ENCODE peak calls at places on chromosomes 2 and 18, in four cellular contexts. B is NCI-H446 treated with DMSO at 0.1 percent for 48 hours; O is 8988T; I is stimulated activated CD8-positive, alpha-beta memory T cell treated with anti-CD3 and anti-CD28 coated beads, Interleukin-2, amount 100 ng/mL, for 48 hours. C is an unnamed sample.
A peak's percentile ranks its signal among the peaks of the same experiment; 100 is the strongest.

GRCh38 chr2:45014016-45014702 is 4.9 kb upstream of the SIX2 start:
- DNase-seq in B (no peak), O (peak; percentile 95), I (no peak), C (no peak)

GRCh38 chr2:48114256-48114655 is 208.0 kb upstream of the FBXO11 start:
- DNase-seq in B (no peak), I (no peak), O (no peak), C (peak; percentile 14)

GRCh38 chr2:225668606-225669266 is 269.2 kb downstream of the NYAP2 start:
- DNase-seq in B (peak; percentile 59), O (no peak), I (no peak), C (peak; percentile 20)

GRCh38 chr2:236366406-236366805 is 102.2 kb upstream of the ASB18 start:
- DNase-seq in O (no peak), B (no peak), I (no peak), C (no peak)

GRCh38 chr18:68822926-68823325 is 25.0 kb downstream of the CCDC102B start:
- DNase-seq in I (no peak), O (no peak), B (no peak), C (no peak)

GRCh38 chr2:25639131-25639530 is 34.2 kb downstream of the DTNB start:
- DNase-seq in O (no peak), B (no peak), I (no peak), C (no peak)

GRCh38 chr2:70560452-70560851 is 6.8 kb upstream of the TGFA start:
- DNase-seq in B (no peak), I (no peak), O (no peak), C (no peak)

GRCh38 chr18:11520536-11520935 is 88.9 kb upstream of the SLC35G4 start:
- DNase-seq in B (no peak), I (no peak), O (no peak), C (no peak)

GRCh38 chr2:19353721-19354050 is 4.7 kb downstream of the OSR1 start:
- DNase-seq in O (no peak), I (no peak), B (no peak), C (no peak)

GRCh38 chr2:230899287-230899686 is 25.8 kb downstream of the GPR55 start:
- DNase-seq in O (no peak), I (no peak), B (no peak), C (no peak)

GRCh38 chr2:142041996-142042395 is 88.8 kb downstream of the LRP1B start:
- DNase-seq in I (no peak), O (no peak), B (peak; percentile 46), C (no peak)

GRCh38 chr2:98867539-98868309 is 68.3 kb downstream of the CRACDL start:
- DNase-seq in O (no peak), B (no peak), I (no peak), C (no peak)

GRCh38 chr2:309148-309969 is 21.5 kb upstream of the ALKAL2 start:
- DNase-seq in B (no peak), O (no peak), I (no peak), C (no peak)

GRCh38 chr18:26764584-26764983 is 100.9 kb downstream of the AQP4 start:
- DNase-seq in B (no peak), I (no peak), O (no peak), C (no peak)

GRCh38 chr2:148032215-148032614 is 11.3 kb downstream of the MBD5 start:
- DNase-seq in O (no peak), B (no peak), I (no peak), C (no peak)

GRCh38 chr2:95346236-95346737 is 49.1 kb downstream of the KCNIP3 start:
- DNase-seq in I (no peak), B (no peak), O (peak; percentile 90), C (no peak)

C was measured in SW 1271.